ENCODE peak calls at places on chromosome 7, in five cellular contexts. N is body of pancreas, K is RCC 7860, Z is HS-27A, A is mesendoderm. V is an unnamed sample.

GRCh38 chr7:148905093-148905666 is 21.1 kb upstream of the EZH2 start:
- DNase-seq in N (no peak), A (peak; percentile 46), Z (no peak), K (no peak), V (no peak)

GRCh38 chr7:99352247-99352646 is 22.3 kb upstream of the ARPC1B start:
- DNase-seq in A (no peak), Z (no peak), N (no peak), K (no peak), V (no peak)

GRCh38 chr7:144397086-144397485 is 6.4 kb downstream of the NOBOX start:
- DNase-seq in A (no peak), N (no peak), Z (no peak), K (no peak), V (no peak)

GRCh38 chr7:44163591-44163990 is 22.5 kb upstream of the MYL7 start:
- DNase-seq in Z (peak; percentile 78), N (no peak), K (peak; percentile 80), A (peak; percentile 15), V (no peak)

GRCh38 chr7:69871886-69872592 is 273.8 kb downstream of the AUTS2 start:
- DNase-seq in A (no peak), Z (no peak), N (no peak), K (no peak), V (peak; percentile 45)

GRCh38 chr7:38542156-38542555 is 89.0 kb downstream of the AMPH start:
- DNase-seq in Z (no peak), N (no peak), A (no peak), K (peak; percentile 18), V (no peak)

GRCh38 chr7:151137076-151137611 is 30.4 kb downstream of the GBX1 start:
- DNase-seq in K (no peak), Z (no peak), N (no peak), A (peak; percentile 57), V (no peak)

GRCh38 chr7:41247128-41247865 is 455.6 kb downstream of the INHBA start:
- DNase-seq in K (peak; percentile 70), N (no peak), Z (no peak), A (no peak), V (no peak)

GRCh38 chr7:30789334-30789711 is 18.1 kb downstream of the MINDY4 start:
- DNase-seq in Z (no peak), A (no peak), K (peak; percentile 73), N (no peak), V (no peak)

GRCh38 chr7:101507791-101508252 is 121.3 kb downstream of the MYL10 start:
- DNase-seq in A (peak; percentile 91), N (peak; percentile 17), Z (no peak), K (peak; percentile 66), V (no peak)

GRCh38 chr7:29609162-29610030 is 45.8 kb downstream of the PRR15 start:
- DNase-seq in N (peak; percentile 51), A (peak; percentile 97), Z (peak; percentile 33), K (peak; percentile 16), V (no peak)

GRCh38 chr7:15199482-15199881 is 296.9 kb upstream of the DGKB start:
- DNase-seq in A (peak; percentile 15), N (no peak), Z (no peak), K (no peak), V (no peak)

GRCh38 chr7:157553256-157553655 is 216.5 kb downstream of the DNAJB6 start:
- DNase-seq in K (no peak), N (no peak), A (no peak), Z (no peak), V (no peak)

GRCh38 chr7:147088916-147089315 is 972.3 kb downstream of the CNTNAP2 start:
- DNase-seq in A (no peak), N (no peak), K (no peak), Z (no peak), V (no peak)

GRCh38 chr7:13990319-13990983 is 985 bp upstream of the ETV1 start:
- DNase-seq in A (peak; percentile 94), K (peak; percentile 44), N (peak; percentile 18), Z (peak; percentile 27), V (peak; percentile 54)

GRCh38 chr7:80027616-80028173 is 106.9 kb upstream of the GNAI1 start:
- DNase-seq in Z (no peak), N (no peak), A (no peak), K (no peak), V (no peak)

GRCh38 chr7:139034855-139035587 is 821 bp downstream of the ZC3HAV1L start:
- DNase-seq in Z (no peak), K (no peak), N (peak; percentile 22), A (peak; percentile 28), V (no peak)

GRCh38 chr7:70356324-70356797 is 758.1 kb downstream of the AUTS2 start:
- DNase-seq in A (no peak), Z (no peak), N (no peak), K (no peak), V (no peak)

GRCh38 chr7:82247814-82248433 is 195.7 kb downstream of the CACNA2D1 start:
- DNase-seq in N (no peak), Z (no peak), A (peak; percentile 39), K (no peak), V (no peak)

GRCh38 chr7:107596881-107597581 is 17.0 kb downstream of the BCAP29 start:
- DNase-seq in K (no peak), Z (no peak), A (peak; percentile 11), N (no peak), V (no peak)

GRCh38 chr7:57211428-57212100 is 79.3 kb upstream of the ZNF479 start:
- DNase-seq in Z (no peak), N (no peak), K (no peak), A (no peak), V (no peak)

GRCh38 chr7:149253665-149254064 is 8.3 kb upstream of the ZNF783 start:
- DNase-seq in K (no peak), N (no peak), A (peak; percentile 17), Z (no peak), V (no peak)

GRCh38 chr7:101156277-101156676 is 2.0 kb downstream of the AP1S1 start:
- DNase-seq in K (no peak), A (peak; percentile 61), Z (no peak), N (no peak), V (no peak)

GRCh38 chr7:51015581-51015980 is 232.9 kb upstream of the GRB10 start:
- DNase-seq in A (no peak), N (no peak), Z (no peak), K (no peak), V (peak; percentile 32)

GRCh38 chr7:148142660-148143248 is 447.8 kb upstream of the C7orf33 start:
- DNase-seq in N (peak; percentile 55), K (peak; percentile 44), A (peak; percentile 69), Z (no peak), V (no peak)

GRCh38 chr7:44145969-44146897 is 5.1 kb upstream of the MYL7 start:
- DNase-seq in N (peak; percentile 85), Z (no peak), A (peak; percentile 95), K (no peak), V (peak; percentile 55)

GRCh38 chr7:90111-91063 is 102.0 kb upstream of the FAM20C start:
- DNase-seq in Z (no peak), K (no peak), N (no peak), A (no peak), V (no peak)

GRCh38 chr7:139774376-139774775 is 3.4 kb downstream of the HIPK2 start:
- DNase-seq in Z (no peak), K (peak; percentile 90), A (no peak), N (no peak), V (no peak)

GRCh38 chr7:107151538-107151937 is 17.3 kb upstream of the HBP1 start:
- DNase-seq in A (no peak), N (no peak), K (no peak), Z (no peak), V (no peak)

V was measured in left lobe of liver.